ENCODE peak calls at places on chromosome 1, in nine cellular contexts. One of them, this sample, is unnamed.

GRCh38 chr1:215521279-215521678 is 45.8 kb upstream of the KCTD3 start:
- DNase-seq in KBM-7: no peak
- DNase-seq in NCI-H1105 treated with DMSO at 0.1 percent for 48 hours: no peak
- DNase-seq in activated CD8-positive, alpha-beta memory T cell treated with anti-CD3 and anti-CD28 coated beads, Interleukin-2, amount 10 ng/mL, durations not matched to agents 7 days and 5 days: no peak
- DNase-seq in GF-D8: no peak
- DNase-seq in RPMI7951: no peak
- DNase-seq in activated T-helper 2 cell treated with anti-CD3 and anti-CD28 coated beads, Interferon-gamma antibody, Interleukin-2, Interleukin-4, amounts not matched to agents 10 μg/mL and 5 μg/mL and 100 μg/mL, durations not matched to agents 14 hours and 24 hours and 36 hours: no peak
- DNase-seq in activated T-helper 9 cell treated with anti-CD3 and anti-CD28 coated beads, Interleukin-2, amount 50 U/mL, for 16 hours: no peak
- DNase-seq in activated T-cell treated with anti-CD3 and anti-CD28 coated beads for 1 hour: no peak
- DNase-seq in this sample: no peak

GRCh38 chr1:203650012-203650836 is 23.6 kb downstream of the ATP2B4 start:
- DNase-seq in KBM-7: no peak
- DNase-seq in NCI-H1105 treated with DMSO at 0.1 percent for 48 hours: no peak
- DNase-seq in activated CD8-positive, alpha-beta memory T cell treated with anti-CD3 and anti-CD28 coated beads, Interleukin-2, amount 10 ng/mL, durations not matched to agents 7 days and 5 days: peak; percentile 80
- DNase-seq in GF-D8: no peak
- DNase-seq in RPMI7951: peak; percentile 83
- DNase-seq in activated T-helper 2 cell treated with anti-CD3 and anti-CD28 coated beads, Interferon-gamma antibody, Interleukin-2, Interleukin-4, amounts not matched to agents 10 μg/mL and 5 μg/mL and 100 μg/mL, durations not matched to agents 14 hours and 24 hours and 36 hours: peak; percentile 41
- DNase-seq in activated T-helper 9 cell treated with anti-CD3 and anti-CD28 coated beads, Interleukin-2, amount 50 U/mL, for 16 hours: peak; percentile 70
- DNase-seq in activated T-cell treated with anti-CD3 and anti-CD28 coated beads for 1 hour: peak; percentile 52
- DNase-seq in this sample: peak; percentile 76

GRCh38 chr1:6127587-6128163 is 52.4 kb downstream of the CHD5 start:
- DNase-seq in KBM-7: no peak
- DNase-seq in NCI-H1105 treated with DMSO at 0.1 percent for 48 hours: no peak
- DNase-seq in activated CD8-positive, alpha-beta memory T cell treated with anti-CD3 and anti-CD28 coated beads, Interleukin-2, amount 10 ng/mL, durations not matched to agents 7 days and 5 days: peak; percentile 74
- DNase-seq in GF-D8: no peak
- DNase-seq in RPMI7951: peak; percentile 76
- DNase-seq in activated T-helper 2 cell treated with anti-CD3 and anti-CD28 coated beads, Interferon-gamma antibody, Interleukin-2, Interleukin-4, amounts not matched to agents 10 μg/mL and 5 μg/mL and 100 μg/mL, durations not matched to agents 14 hours and 24 hours and 36 hours: peak; percentile 64
- DNase-seq in activated T-helper 9 cell treated with anti-CD3 and anti-CD28 coated beads, Interleukin-2, amount 50 U/mL, for 16 hours: peak; percentile 58
- DNase-seq in activated T-cell treated with anti-CD3 and anti-CD28 coated beads for 1 hour: peak; percentile 59
- DNase-seq in this sample: no peak

GRCh38 chr1:231590453-231591198 is 36.0 kb upstream of the DISC1 start:
- DNase-seq in KBM-7: peak; percentile 83
- DNase-seq in NCI-H1105 treated with DMSO at 0.1 percent for 48 hours: no peak
- DNase-seq in activated CD8-positive, alpha-beta memory T cell treated with anti-CD3 and anti-CD28 coated beads, Interleukin-2, amount 10 ng/mL, durations not matched to agents 7 days and 5 days: peak; percentile 55
- DNase-seq in GF-D8: peak; percentile 58
- DNase-seq in RPMI7951: peak; percentile 54
- DNase-seq in activated T-helper 2 cell treated with anti-CD3 and anti-CD28 coated beads, Interferon-gamma antibody, Interleukin-2, Interleukin-4, amounts not matched to agents 10 μg/mL and 5 μg/mL and 100 μg/mL, durations not matched to agents 14 hours and 24 hours and 36 hours: peak; percentile 16
- DNase-seq in activated T-helper 9 cell treated with anti-CD3 and anti-CD28 coated beads, Interleukin-2, amount 50 U/mL, for 16 hours: no peak
- DNase-seq in activated T-cell treated with anti-CD3 and anti-CD28 coated beads for 1 hour: peak; percentile 17
- DNase-seq in this sample: no peak

GRCh38 chr1:189658381-189658780 is 819.3 kb downstream of the BRINP3 start:
- DNase-seq in KBM-7: no peak
- DNase-seq in NCI-H1105 treated with DMSO at 0.1 percent for 48 hours: no peak
- DNase-seq in activated CD8-positive, alpha-beta memory T cell treated with anti-CD3 and anti-CD28 coated beads, Interleukin-2, amount 10 ng/mL, durations not matched to agents 7 days and 5 days: no peak
- DNase-seq in GF-D8: no peak
- DNase-seq in RPMI7951: no peak
- DNase-seq in activated T-helper 2 cell treated with anti-CD3 and anti-CD28 coated beads, Interferon-gamma antibody, Interleukin-2, Interleukin-4, amounts not matched to agents 10 μg/mL and 5 μg/mL and 100 μg/mL, durations not matched to agents 14 hours and 24 hours and 36 hours: no peak
- DNase-seq in activated T-helper 9 cell treated with anti-CD3 and anti-CD28 coated beads, Interleukin-2, amount 50 U/mL, for 16 hours: no peak
- DNase-seq in activated T-cell treated with anti-CD3 and anti-CD28 coated beads for 1 hour: no peak
- DNase-seq in this sample: no peak

GRCh38 chr1:199701731-199702130 is 325.8 kb upstream of the NR5A2 start:
- DNase-seq in KBM-7: no peak
- DNase-seq in NCI-H1105 treated with DMSO at 0.1 percent for 48 hours: no peak
- DNase-seq in activated CD8-positive, alpha-beta memory T cell treated with anti-CD3 and anti-CD28 coated beads, Interleukin-2, amount 10 ng/mL, durations not matched to agents 7 days and 5 days: no peak
- DNase-seq in GF-D8: no peak
- DNase-seq in RPMI7951: no peak
- DNase-seq in activated T-helper 2 cell treated with anti-CD3 and anti-CD28 coated beads, Interferon-gamma antibody, Interleukin-2, Interleukin-4, amounts not matched to agents 10 μg/mL and 5 μg/mL and 100 μg/mL, durations not matched to agents 14 hours and 24 hours and 36 hours: no peak
- DNase-seq in activated T-helper 9 cell treated with anti-CD3 and anti-CD28 coated beads, Interleukin-2, amount 50 U/mL, for 16 hours: no peak
- DNase-seq in activated T-cell treated with anti-CD3 and anti-CD28 coated beads for 1 hour: no peak
- DNase-seq in this sample: no peak

GRCh38 chr1:169012416-169012815 is 94.1 kb upstream of the ATP1B1 start:
- DNase-seq in KBM-7: no peak
- DNase-seq in NCI-H1105 treated with DMSO at 0.1 percent for 48 hours: no peak
- DNase-seq in activated CD8-positive, alpha-beta memory T cell treated with anti-CD3 and anti-CD28 coated beads, Interleukin-2, amount 10 ng/mL, durations not matched to agents 7 days and 5 days: no peak
- DNase-seq in GF-D8: no peak
- DNase-seq in RPMI7951: no peak
- DNase-seq in activated T-helper 2 cell treated with anti-CD3 and anti-CD28 coated beads, Interferon-gamma antibody, Interleukin-2, Interleukin-4, amounts not matched to agents 10 μg/mL and 5 μg/mL and 100 μg/mL, durations not matched to agents 14 hours and 24 hours and 36 hours: no peak
- DNase-seq in activated T-helper 9 cell treated with anti-CD3 and anti-CD28 coated beads, Interleukin-2, amount 50 U/mL, for 16 hours: no peak
- DNase-seq in activated T-cell treated with anti-CD3 and anti-CD28 coated beads for 1 hour: no peak
- DNase-seq in this sample: no peak

GRCh38 chr1:72281637-72282270 is 585 bp downstream of the NEGR1 start:
- DNase-seq in KBM-7: no peak
- DNase-seq in NCI-H1105 treated with DMSO at 0.1 percent for 48 hours: peak; percentile 55
- DNase-seq in activated CD8-positive, alpha-beta memory T cell treated with anti-CD3 and anti-CD28 coated beads, Interleukin-2, amount 10 ng/mL, durations not matched to agents 7 days and 5 days: no peak
- DNase-seq in GF-D8: no peak
- DNase-seq in RPMI7951: peak; percentile 10
- DNase-seq in activated T-helper 2 cell treated with anti-CD3 and anti-CD28 coated beads, Interferon-gamma antibody, Interleukin-2, Interleukin-4, amounts not matched to agents 10 μg/mL and 5 μg/mL and 100 μg/mL, durations not matched to agents 14 hours and 24 hours and 36 hours: no peak
- DNase-seq in activated T-helper 9 cell treated with anti-CD3 and anti-CD28 coated beads, Interleukin-2, amount 50 U/mL, for 16 hours: no peak
- DNase-seq in activated T-cell treated with anti-CD3 and anti-CD28 coated beads for 1 hour: no peak
- DNase-seq in this sample: no peak

GRCh38 chr1:179826626-179827280 is 50.9 kb downstream of the TOR1AIP2 start:
- DNase-seq in KBM-7: no peak
- DNase-seq in NCI-H1105 treated with DMSO at 0.1 percent for 48 hours: no peak
- DNase-seq in activated CD8-positive, alpha-beta memory T cell treated with anti-CD3 and anti-CD28 coated beads, Interleukin-2, amount 10 ng/mL, durations not matched to agents 7 days and 5 days: peak; percentile 18
- DNase-seq in GF-D8: no peak
- DNase-seq in RPMI7951: no peak
- DNase-seq in activated T-helper 2 cell treated with anti-CD3 and anti-CD28 coated beads, Interferon-gamma antibody, Interleukin-2, Interleukin-4, amounts not matched to agents 10 μg/mL and 5 μg/mL and 100 μg/mL, durations not matched to agents 14 hours and 24 hours and 36 hours: no peak
- DNase-seq in activated T-helper 9 cell treated with anti-CD3 and anti-CD28 coated beads, Interleukin-2, amount 50 U/mL, for 16 hours: no peak
- DNase-seq in activated T-cell treated with anti-CD3 and anti-CD28 coated beads for 1 hour: no peak
- DNase-seq in this sample: peak; percentile 17

This sample was measured in NCI-H2171 treated with DMSO at 0.1 percent for 48 hours.